ENCODE peak calls at places on chromosomes 6 and 20, in five cellular contexts. I, J, A, C and B are unnamed samples.

GRCh38 chr6:51531623-51532022 is 555.8 kb downstream of the PKHD1 start:
- DNase-seq in I (no peak), J (no peak), A (no peak), C (no peak), B (no peak)

GRCh38 chr6:142474446-142475289 is 172.9 kb downstream of the ADGRG6 start:
- DNase-seq in I (no peak), C (no peak), J (peak), A (peak), B (no peak)

GRCh38 chr6:107118976-107119375 is 3.7 kb upstream of the BEND3 start:
- DNase-seq in I (no peak), C (no peak), J (no peak), A (no peak), B (no peak)

GRCh38 chr20:61571221-61571620 is 319.2 kb downstream of the CDH4 start:
- DNase-seq in I (no peak), C (no peak), A (no peak), J (no peak), B (no peak)

GRCh38 chr6:88008821-88009220 is 38.8 kb upstream of the SPACA1 start:
- DNase-seq in C (no peak), J (no peak), A (no peak), I (no peak), B (no peak)

GRCh38 chr6:162442675-162443074 is 284.9 kb downstream of the PRKN start:
- DNase-seq in I (no peak), C (no peak), A (peak), J (no peak), B (no peak)

GRCh38 chr6:14129572-14129971 is 12.0 kb downstream of the CD83 start:
- DNase-seq in C (peak), J (peak), A (peak), I (peak), B (no peak)

GRCh38 chr6:37049990-37050853 is 44.8 kb downstream of the FGD2 start:
- DNase-seq in I (peak), J (peak), A (no peak), C (peak), B (peak)

GRCh38 chr6:84643778-84644177 is 120.6 kb downstream of the TBX18 start:
- DNase-seq in I (no peak), A (no peak), C (no peak), J (no peak), B (no peak)

GRCh38 chr6:26392932-26393636 is 9.0 kb upstream of the BTN3A1 start:
- DNase-seq in C (no peak), I (no peak), A (no peak), J (no peak), B (no peak)

GRCh38 chr6:24640166-24640565 is 5.8 kb downstream of the KIAA0319 start:
- DNase-seq in C (no peak), A (no peak), I (no peak), J (no peak), B (no peak)

GRCh38 chr20:41038878-41039404 is 10.3 kb downstream of the TOP1 start:
- DNase-seq in J (no peak), I (no peak), A (no peak), C (no peak), B (no peak)

GRCh38 chr6:52994031-52994788 is 874 bp downstream of the GSTA4 start:
- DNase-seq in J (peak), C (peak), I (peak), A (peak), B (no peak)

GRCh38 chr6:11618533-11618932 is 81.0 kb downstream of the TMEM170B start:
- DNase-seq in C (no peak), A (no peak), I (no peak), J (no peak), B (no peak)

GRCh38 chr6:113994934-113995342 is 24.0 kb upstream of the HDAC2 start:
- DNase-seq in J (peak), I (peak), A (peak), C (no peak), B (no peak)

GRCh38 chr20:50592282-50593004 is 82.3 kb downstream of the PTPN1 start:
- DNase-seq in C (peak), I (peak), J (peak), A (no peak), B (no peak)

GRCh38 chr20:38840053-38840893 is 34.8 kb downstream of the PPP1R16B start:
- DNase-seq in J (no peak), C (no peak), A (no peak), I (no peak), B (no peak)

GRCh38 chr6:123064038-123064437 is 68.0 kb downstream of the CLVS2 start:
- DNase-seq in C (no peak), J (no peak), I (no peak), A (no peak), B (no peak)

GRCh38 chr20:38863024-38863851 is 57.7 kb downstream of the PPP1R16B start:
- DNase-seq in C (no peak), I (no peak), J (no peak), A (no peak), B (no peak)

GRCh38 chr6:170186006-170186908 is 104.6 kb downstream of the DLL1 start:
- DNase-seq in J (no peak), C (no peak), I (no peak), A (no peak), B (no peak)

GRCh38 chr20:59605691-59606364 is 1.5 kb downstream of the PHACTR3 start:
- DNase-seq in C (no peak), A (no peak), I (no peak), J (no peak), B (no peak)

GRCh38 chr20:59604770-59605665 is 678 bp downstream of the PHACTR3 start:
- DNase-seq in J (no peak), I (no peak), C (no peak), A (peak), B (no peak)

GRCh38 chr20:59602546-59603080 is 1.7 kb upstream of the PHACTR3 start:
- DNase-seq in A (no peak), I (no peak), J (no peak), C (no peak), B (no peak)

GRCh38 chr20:59603176-59603575 is 1.2 kb upstream of the PHACTR3 start:
- DNase-seq in I (no peak), A (no peak), C (no peak), J (no peak), B (no peak)

GRCh38 chr20:59603727-59604608 is at the start of gene PHACTR3:
- DNase-seq in J (no peak), I (no peak), A (peak), C (no peak), B (no peak)
- TF ChIP-seq CTCF in J (no peak), I (no peak), A (no peak), C (no peak), B (no peak)

GRCh38 chr6:29967379-29968010 is 25.2 kb downstream of the HLA-A start:
- DNase-seq in C (no peak), I (peak), A (no peak), J (peak), B (no peak)
- TF ChIP-seq CTCF in C (peak), I (peak), A (no peak), J (peak), B (no peak)

GRCh38 chr6:125753937-125754259 is 4.5 kb downstream of the HEY2 start:
- DNase-seq in I (no peak), J (no peak), C (no peak), A (no peak), B (no peak)

GRCh38 chr6:125764105-125764671 is 14.8 kb downstream of the HEY2 start:
- DNase-seq in C (no peak), I (no peak), J (no peak), A (no peak), B (no peak)

GRCh38 chr6:125759959-125760457 is 10.6 kb downstream of the HEY2 start:
- DNase-seq in I (no peak), C (no peak), J (no peak), A (no peak), B (no peak)

GRCh38 chr6:125753218-125753936 is 3.9 kb downstream of the HEY2 start:
- DNase-seq in A (no peak), I (no peak), C (no peak), J (peak), B (no peak)

GRCh38 chr6:125759184-125759902 is 9.9 kb downstream of the HEY2 start:
- DNase-seq in C (peak), A (peak), J (peak), I (no peak), B (no peak)
- TF ChIP-seq CTCF in C (peak), A (peak), J (no peak), I (peak), B (no peak)

GRCh38 chr6:45086685-45087084 is 241.4 kb upstream of the RUNX2 start:
- DNase-seq in C (no peak), A (no peak), I (no peak), J (no peak), B (no peak)
- TF ChIP-seq CTCF in C (no peak), A (no peak), I (no peak), J (no peak), B (no peak)

GRCh38 chr6:100155141-100155540 is 161.1 kb upstream of the MCHR2 start:
- DNase-seq in C (no peak), I (no peak), J (no peak), A (no peak), B (no peak)

GRCh38 chr6:100153656-100154055 is 159.6 kb upstream of the MCHR2 start:
- DNase-seq in J (no peak), I (no peak), C (no peak), A (no peak), B (no peak)

GRCh38 chr6:100152201-100152600 is 158.2 kb upstream of the MCHR2 start:
- DNase-seq in I (no peak), A (no peak), C (no peak), J (no peak), B (no peak)
- TF ChIP-seq CTCF in I (no peak), A (no peak), C (no peak), J (no peak), B (no peak)

DNA sequence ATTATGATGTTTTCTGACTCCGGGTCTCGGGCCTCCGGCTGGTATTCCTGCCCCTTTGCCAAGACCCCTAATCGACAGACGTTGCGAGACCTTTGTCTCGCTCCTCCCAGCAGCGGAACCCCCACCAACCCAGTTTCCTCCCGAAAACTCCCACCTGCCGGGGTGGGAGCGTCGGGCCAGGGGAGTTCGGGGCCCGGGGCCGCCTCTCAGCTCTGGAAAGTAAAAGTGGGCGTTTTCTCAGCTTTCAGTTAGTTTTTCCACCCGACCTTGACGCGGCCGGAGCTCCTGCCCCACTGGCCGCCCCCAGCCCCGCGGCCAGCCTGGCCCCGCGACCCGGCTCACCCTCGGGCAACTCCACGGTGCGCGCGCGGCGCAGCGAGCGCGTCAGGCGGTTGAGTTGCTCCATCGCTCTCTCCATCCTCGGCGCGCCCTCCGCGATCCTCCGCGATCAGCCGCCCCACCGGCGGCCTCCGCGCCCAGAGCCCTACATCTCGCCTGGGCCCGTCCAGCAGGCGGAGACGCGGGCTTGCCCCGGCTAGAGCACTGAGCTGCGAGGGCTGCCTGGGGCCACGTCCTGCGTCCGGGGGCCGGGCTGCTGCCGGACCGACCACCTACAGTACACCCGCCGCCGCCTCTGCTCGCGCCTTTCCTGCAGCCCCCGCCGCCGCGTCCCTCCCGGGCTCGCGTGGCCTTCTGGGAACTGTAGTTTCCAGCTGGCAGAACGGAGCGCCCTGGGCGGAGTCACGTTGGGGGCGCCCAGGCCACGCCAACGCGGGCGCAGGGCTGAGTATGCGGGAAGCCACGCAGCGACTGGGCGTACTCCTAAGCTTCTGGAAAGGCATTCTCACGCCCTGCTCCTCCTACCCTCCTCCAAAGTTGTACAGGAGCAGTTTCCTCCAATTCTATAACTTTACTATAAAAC is at the start of gene HACE1:
- DNase-seq in J (peak), C (peak), A (peak), I (peak), B (peak)
- TF ChIP-seq CTCF in J (peak), C (peak), A (no peak), I (peak), B (peak)